ENCODE peak calls at places on chromosomes 5 and 9, in nine cellular contexts. One of them, this sample, is unnamed.

GRCh38 chr9:22731786-22732185 is 285.2 kb downstream of the DMRTA1 start:
- DNase-seq in chondrocyte: no peak
- DNase-seq in sigmoid colon: no peak
- DNase-seq in GM12878: no peak
- DNase-seq in Panc1: no peak
- DNase-seq in IMR-90: no peak
- DNase-seq in epithelial cell of esophagus: no peak
- DNase-seq in dorsolateral prefrontal cortex: no peak
- DNase-seq in right lobe of liver: no peak
- DNase-seq in this sample: no peak

GRCh38 chr9:25964239-25964638 is 286.0 kb upstream of the TUSC1 start:
- DNase-seq in sigmoid colon: no peak
- DNase-seq in dorsolateral prefrontal cortex: no peak
- DNase-seq in chondrocyte: no peak
- DNase-seq in IMR-90: peak; percentile 82
- DNase-seq in Panc1: peak; percentile 2
- DNase-seq in GM12878: no peak
- DNase-seq in right lobe of liver: no peak
- DNase-seq in epithelial cell of esophagus: peak; percentile 72
- DNase-seq in this sample: peak; percentile 61

GRCh38 chr5:57155033-57155432 is 18.8 kb upstream of the GPBP1 start:
- DNase-seq in chondrocyte: no peak
- DNase-seq in IMR-90: no peak
- DNase-seq in GM12878: no peak
- DNase-seq in Panc1: no peak
- DNase-seq in sigmoid colon: no peak
- DNase-seq in right lobe of liver: no peak
- DNase-seq in epithelial cell of esophagus: no peak
- DNase-seq in dorsolateral prefrontal cortex: no peak
- DNase-seq in this sample: no peak

GRCh38 chr9:126228111-126228778 is 98.4 kb upstream of the MVB12B start:
- DNase-seq in right lobe of liver: no peak
- DNase-seq in Panc1: no peak
- DNase-seq in GM12878: no peak
- DNase-seq in epithelial cell of esophagus: no peak
- DNase-seq in IMR-90: no peak
- DNase-seq in sigmoid colon: no peak
- DNase-seq in dorsolateral prefrontal cortex: no peak
- DNase-seq in chondrocyte: no peak
- DNase-seq in this sample: no peak

GRCh38 chr9:121784706-121785426 is 133.4 kb downstream of the DAB2IP start:
- DNase-seq in chondrocyte: peak; percentile 80
- DNase-seq in epithelial cell of esophagus: no peak
- DNase-seq in IMR-90: no peak
- DNase-seq in Panc1: no peak
- DNase-seq in sigmoid colon: no peak
- DNase-seq in dorsolateral prefrontal cortex: peak; percentile 38
- DNase-seq in GM12878: no peak
- DNase-seq in right lobe of liver: no peak
- DNase-seq in this sample: no peak

GRCh38 chr9:61665330-61665751 is 475.5 kb downstream of the SPATA31A7 start:
- DNase-seq in dorsolateral prefrontal cortex: no peak
- DNase-seq in right lobe of liver: no peak
- DNase-seq in epithelial cell of esophagus: no peak
- DNase-seq in sigmoid colon: peak; percentile 39
- DNase-seq in chondrocyte: no peak
- DNase-seq in IMR-90: no peak
- DNase-seq in GM12878: no peak
- DNase-seq in Panc1: no peak
- DNase-seq in this sample: no peak

GRCh38 chr9:31119882-31120481 is 1264.5 kb upstream of the ACO1 start:
- DNase-seq in dorsolateral prefrontal cortex: no peak
- DNase-seq in IMR-90: no peak
- DNase-seq in chondrocyte: no peak
- DNase-seq in sigmoid colon: no peak
- DNase-seq in right lobe of liver: peak; percentile 23
- DNase-seq in GM12878: no peak
- DNase-seq in epithelial cell of esophagus: peak; percentile 69
- DNase-seq in Panc1: no peak
- DNase-seq in this sample: peak; percentile 85

GRCh38 chr5:82159014-82159413 is 119.1 kb downstream of the RPS23 start:
- DNase-seq in IMR-90: peak; percentile 65
- DNase-seq in dorsolateral prefrontal cortex: no peak
- DNase-seq in right lobe of liver: no peak
- DNase-seq in chondrocyte: no peak
- DNase-seq in Panc1: no peak
- DNase-seq in sigmoid colon: no peak
- DNase-seq in epithelial cell of esophagus: peak; percentile 88
- DNase-seq in GM12878: no peak
- DNase-seq in this sample: peak; percentile 85

DNA sequence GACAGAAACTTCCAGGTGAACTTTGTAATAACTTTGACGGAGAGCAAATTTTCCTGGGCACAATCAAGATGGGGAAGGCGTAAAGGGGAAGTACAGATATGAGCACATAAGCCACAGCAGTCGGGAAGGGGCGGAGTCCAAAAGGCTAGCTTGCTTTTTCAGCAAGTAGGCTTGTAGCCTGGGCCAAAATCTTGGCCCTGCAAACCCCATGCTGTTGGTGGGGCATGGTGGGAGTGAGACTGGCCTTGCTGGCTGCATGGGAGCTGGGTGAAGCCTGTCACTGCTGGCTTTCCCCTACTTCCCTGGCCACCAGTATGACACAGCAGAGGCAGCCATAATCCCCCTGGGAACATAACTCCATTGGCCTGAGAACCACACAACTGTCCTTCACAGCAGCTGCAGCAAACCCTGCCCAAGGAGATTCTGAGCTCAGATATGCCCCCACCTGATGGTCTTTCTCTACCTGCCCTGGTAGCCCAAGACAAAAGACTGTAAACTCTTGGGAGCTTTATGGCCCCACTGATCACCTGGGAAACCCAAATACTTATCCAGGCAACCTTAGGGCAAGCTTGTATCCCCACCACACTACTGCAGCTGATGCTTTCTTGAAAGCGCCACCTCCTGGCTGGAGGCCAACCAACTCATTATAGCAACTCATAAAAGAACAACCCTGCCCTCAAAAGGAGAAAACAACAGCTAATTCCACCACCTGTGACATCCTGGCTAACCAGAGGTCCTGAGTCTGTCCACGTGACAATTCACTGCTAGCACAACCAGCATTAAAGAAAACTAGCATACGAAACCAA is 24.0 kb downstream of the DCTN4 start:
- DNase-seq in IMR-90: no peak
- DNase-seq in dorsolateral prefrontal cortex: no peak
- DNase-seq in epithelial cell of esophagus: no peak
- DNase-seq in right lobe of liver: peak; percentile 53
- DNase-seq in sigmoid colon: peak; percentile 81
- DNase-seq in chondrocyte: no peak
- DNase-seq in Panc1: no peak
- DNase-seq in GM12878: peak; percentile 53
- DNase-seq in this sample: no peak
- TF ChIP-seq CTCF in IMR-90: no peak
- TF ChIP-seq CTCF in dorsolateral prefrontal cortex: no peak
- TF ChIP-seq CTCF in epithelial cell of esophagus: no peak
- TF ChIP-seq CTCF in right lobe of liver: no peak
- TF ChIP-seq CTCF in sigmoid colon: no peak
- TF ChIP-seq CTCF in chondrocyte: no peak
- TF ChIP-seq CTCF in Panc1: no peak
- TF ChIP-seq CTCF in GM12878: peak; percentile 10
- TF ChIP-seq CTCF in this sample: no peak

GRCh38 chr5:77492653-77493000 is 511 bp upstream of the WDR41 start:
- DNase-seq in chondrocyte: no peak
- DNase-seq in IMR-90: no peak
- DNase-seq in GM12878: no peak
- DNase-seq in sigmoid colon: no peak
- DNase-seq in right lobe of liver: no peak
- DNase-seq in epithelial cell of esophagus: no peak
- DNase-seq in Panc1: no peak
- DNase-seq in dorsolateral prefrontal cortex: no peak
- DNase-seq in this sample: no peak

GRCh38 chr5:77494935-77495334 is 2.8 kb upstream of the WDR41 start:
- DNase-seq in IMR-90: no peak
- DNase-seq in Panc1: no peak
- DNase-seq in sigmoid colon: no peak
- DNase-seq in dorsolateral prefrontal cortex: no peak
- DNase-seq in right lobe of liver: no peak
- DNase-seq in GM12878: no peak
- DNase-seq in chondrocyte: no peak
- DNase-seq in epithelial cell of esophagus: no peak
- DNase-seq in this sample: no peak

GRCh38 chr5:77486344-77486962 is 5.7 kb downstream of the WDR41 start:
- DNase-seq in sigmoid colon: no peak
- DNase-seq in epithelial cell of esophagus: peak; percentile 87
- DNase-seq in GM12878: no peak
- DNase-seq in IMR-90: no peak
- DNase-seq in right lobe of liver: no peak
- DNase-seq in Panc1: no peak
- DNase-seq in dorsolateral prefrontal cortex: no peak
- DNase-seq in chondrocyte: no peak
- DNase-seq in this sample: no peak

DNA sequence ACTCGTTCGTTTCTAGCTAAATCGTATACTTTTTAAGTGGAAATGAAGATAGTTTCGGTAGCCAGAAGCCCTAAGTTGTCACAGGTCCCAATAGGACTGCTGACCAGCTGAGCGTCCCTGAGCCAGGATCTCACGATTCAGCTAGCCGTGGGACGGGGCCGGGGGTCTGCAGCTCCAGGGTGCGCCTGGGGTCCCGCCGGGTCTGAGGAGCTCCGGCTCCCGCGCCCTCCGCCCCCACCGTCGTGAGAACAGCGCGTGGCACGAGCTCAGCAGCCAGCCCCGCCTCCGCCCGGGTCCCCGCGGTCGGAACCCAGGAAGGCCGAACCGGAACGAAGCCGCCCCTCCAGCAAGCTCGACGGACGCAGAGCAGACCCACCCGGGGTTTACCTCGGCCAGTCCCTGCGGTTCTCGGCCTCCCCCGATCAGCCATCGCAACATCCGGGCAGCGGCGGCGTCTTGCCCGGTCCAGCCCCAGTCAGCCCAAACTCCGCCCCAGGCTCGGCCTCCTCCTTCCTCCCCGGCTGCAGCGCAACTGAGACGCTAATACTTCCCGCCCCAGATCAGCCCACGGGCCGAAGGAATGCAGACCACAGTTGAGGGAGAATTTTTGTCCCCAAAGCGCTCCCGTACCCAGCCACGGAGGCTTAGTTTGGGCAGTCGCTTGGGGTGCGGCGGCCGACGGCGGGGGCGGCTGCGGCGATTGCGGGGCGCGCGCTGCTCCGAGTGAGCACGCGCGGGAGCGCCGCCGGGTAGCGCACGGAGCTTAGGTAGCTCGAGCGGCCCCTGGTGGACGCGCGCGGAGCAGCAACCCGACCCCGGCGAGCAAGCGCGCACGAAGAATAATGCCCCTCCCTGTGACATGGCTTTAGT is at the start of gene WDR41:
- DNase-seq in dorsolateral prefrontal cortex: peak; percentile 88
- DNase-seq in Panc1: peak; percentile 80
- DNase-seq in epithelial cell of esophagus: peak; percentile 94
- DNase-seq in GM12878: peak; percentile 85
- DNase-seq in chondrocyte: peak; percentile 98
- DNase-seq in IMR-90: peak; percentile 97
- DNase-seq in right lobe of liver: peak; percentile 94
- DNase-seq in sigmoid colon: peak; percentile 95
- DNase-seq in this sample: peak; percentile 97
- TF ChIP-seq CTCF in dorsolateral prefrontal cortex: peak; percentile 86
- TF ChIP-seq CTCF in Panc1: peak; percentile 98
- TF ChIP-seq CTCF in epithelial cell of esophagus: peak; percentile 67
- TF ChIP-seq CTCF in GM12878: peak; percentile 93
- TF ChIP-seq CTCF in chondrocyte: peak; percentile 98
- TF ChIP-seq CTCF in IMR-90: peak; percentile 92
- TF ChIP-seq CTCF in right lobe of liver: peak; percentile 98
- TF ChIP-seq CTCF in sigmoid colon: peak; percentile 96
- TF ChIP-seq CTCF in this sample: peak; percentile 76

GRCh38 chr5:32074401-32074800 is 99.7 kb downstream of the GOLPH3 start:
- DNase-seq in chondrocyte: no peak
- DNase-seq in right lobe of liver: no peak
- DNase-seq in epithelial cell of esophagus: no peak
- DNase-seq in GM12878: no peak
- DNase-seq in IMR-90: no peak
- DNase-seq in dorsolateral prefrontal cortex: no peak
- DNase-seq in Panc1: no peak
- DNase-seq in sigmoid colon: no peak
- DNase-seq in this sample: no peak

GRCh38 chr5:32072054-32072453 is 102.1 kb downstream of the GOLPH3 start:
- DNase-seq in Panc1: no peak
- DNase-seq in right lobe of liver: no peak
- DNase-seq in GM12878: no peak
- DNase-seq in epithelial cell of esophagus: no peak
- DNase-seq in IMR-90: no peak
- DNase-seq in dorsolateral prefrontal cortex: no peak
- DNase-seq in sigmoid colon: no peak
- DNase-seq in chondrocyte: no peak
- DNase-seq in this sample: no peak

GRCh38 chr5:32071351-32071944 is 102.7 kb downstream of the GOLPH3 start:
- DNase-seq in epithelial cell of esophagus: peak; percentile 57
- DNase-seq in sigmoid colon: peak; percentile 83
- DNase-seq in dorsolateral prefrontal cortex: no peak
- DNase-seq in chondrocyte: no peak
- DNase-seq in IMR-90: no peak
- DNase-seq in Panc1: no peak
- DNase-seq in GM12878: no peak
- DNase-seq in right lobe of liver: no peak
- DNase-seq in this sample: no peak

DNA sequence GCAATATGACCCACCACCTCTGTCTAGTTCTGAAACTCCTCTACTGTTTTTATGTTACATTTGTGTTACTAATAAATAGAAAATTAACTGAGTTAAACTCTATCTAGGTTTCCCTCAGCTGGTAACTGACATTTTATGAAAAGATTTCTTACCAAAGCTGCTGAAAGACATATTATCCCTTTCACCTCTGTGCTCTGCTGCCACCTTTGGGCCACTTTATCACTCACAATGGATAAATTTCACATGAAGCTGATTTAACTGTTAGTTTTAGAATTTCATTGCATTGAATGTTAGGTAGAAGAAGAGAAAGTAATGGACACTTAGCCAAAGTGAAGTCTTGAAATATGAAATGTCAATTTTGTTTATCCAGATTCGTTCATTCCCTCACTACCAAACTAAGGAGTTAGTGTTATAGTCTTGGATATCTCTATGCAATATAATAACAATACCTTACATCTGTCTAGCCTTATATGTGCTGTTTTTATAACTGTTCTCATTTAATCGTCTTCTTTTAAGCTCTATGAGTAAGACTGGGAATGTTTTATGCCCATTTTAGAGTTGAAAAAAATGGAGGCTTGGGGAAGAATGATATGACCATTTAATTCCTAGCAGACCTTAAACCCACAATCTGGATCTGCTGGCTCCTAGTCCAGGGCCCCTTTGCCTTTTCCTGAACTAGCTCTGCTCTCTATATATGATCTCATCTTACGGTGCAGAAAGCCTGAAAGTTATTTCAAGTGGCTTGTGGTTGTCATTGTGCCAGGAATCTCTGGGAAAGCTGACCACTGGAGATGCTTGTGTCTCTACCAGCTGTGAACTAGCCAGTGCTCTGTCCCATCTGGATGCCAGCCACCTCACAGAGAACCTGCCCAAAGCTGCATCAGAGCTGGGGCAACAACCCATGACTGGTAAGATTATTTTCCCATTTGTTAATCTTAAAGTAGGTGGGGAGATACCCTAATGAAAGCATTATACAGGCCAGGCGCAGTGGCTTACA is 97.1 kb downstream of the GOLPH3 start:
- DNase-seq in GM12878: peak; percentile 15
- DNase-seq in chondrocyte: no peak
- DNase-seq in dorsolateral prefrontal cortex: no peak
- DNase-seq in Panc1: peak; percentile 38
- DNase-seq in epithelial cell of esophagus: peak; percentile 69
- DNase-seq in right lobe of liver: no peak
- DNase-seq in IMR-90: peak; percentile 59
- DNase-seq in sigmoid colon: no peak
- DNase-seq in this sample: peak; percentile 81
- TF ChIP-seq CTCF in GM12878: peak; percentile 69
- TF ChIP-seq CTCF in chondrocyte: peak; percentile 98
- TF ChIP-seq CTCF in dorsolateral prefrontal cortex: peak; percentile 88
- TF ChIP-seq CTCF in Panc1: peak; percentile 79
- TF ChIP-seq CTCF in epithelial cell of esophagus: peak; percentile 77
- TF ChIP-seq CTCF in right lobe of liver: peak; percentile 68
- TF ChIP-seq CTCF in IMR-90: peak; percentile 84
- TF ChIP-seq CTCF in sigmoid colon: peak; percentile 77
- TF ChIP-seq CTCF in this sample: peak; percentile 80

GRCh38 chr5:145812877-145813276 is 22.3 kb downstream of the PRELID2 start:
- DNase-seq in right lobe of liver: no peak
- DNase-seq in IMR-90: no peak
- DNase-seq in dorsolateral prefrontal cortex: no peak
- DNase-seq in chondrocyte: no peak
- DNase-seq in epithelial cell of esophagus: no peak
- DNase-seq in Panc1: no peak
- DNase-seq in GM12878: no peak
- DNase-seq in sigmoid colon: no peak
- DNase-seq in this sample: no peak

GRCh38 chr5:145806923-145807322 is 28.2 kb downstream of the PRELID2 start:
- DNase-seq in Panc1: peak; percentile 64
- DNase-seq in sigmoid colon: no peak
- DNase-seq in chondrocyte: no peak
- DNase-seq in GM12878: no peak
- DNase-seq in right lobe of liver: no peak
- DNase-seq in IMR-90: peak; percentile 10
- DNase-seq in epithelial cell of esophagus: peak; percentile 41
- DNase-seq in dorsolateral prefrontal cortex: no peak
- DNase-seq in this sample: peak; percentile 15

GRCh38 chr5:145811834-145812625 is 23.1 kb downstream of the PRELID2 start:
- DNase-seq in Panc1: no peak
- DNase-seq in dorsolateral prefrontal cortex: no peak
- DNase-seq in epithelial cell of esophagus: peak; percentile 64
- DNase-seq in GM12878: no peak
- DNase-seq in right lobe of liver: no peak
- DNase-seq in IMR-90: peak; percentile 48
- DNase-seq in sigmoid colon: no peak
- DNase-seq in chondrocyte: no peak
- DNase-seq in this sample: peak; percentile 84
- TF ChIP-seq CTCF in Panc1: peak; percentile 46
- TF ChIP-seq CTCF in dorsolateral prefrontal cortex: peak; percentile 56
- TF ChIP-seq CTCF in epithelial cell of esophagus: peak; percentile 56
- TF ChIP-seq CTCF in GM12878: peak; percentile 12
- TF ChIP-seq CTCF in right lobe of liver: no peak
- TF ChIP-seq CTCF in IMR-90: peak; percentile 40
- TF ChIP-seq CTCF in sigmoid colon: no peak
- TF ChIP-seq CTCF in chondrocyte: peak; percentile 76
- TF ChIP-seq CTCF in this sample: peak; percentile 58